ENCODE peak calls at places on chromosomes 11 and 22, in four cellular contexts. One of them, this sample, is unnamed.

GRCh38 chr22:20432244-20432686 is 5.4 kb downstream of the SCARF2 start:
- DNase-seq in Peyer's patch: peak; percentile 14
- DNase-seq in psoas muscle: peak; percentile 39
- DNase-seq in ovary: no peak
- DNase-seq in this sample: peak; percentile 56

GRCh38 chr22:48263431-48263765 is 1500.9 kb downstream of the TBC1D22A start:
- DNase-seq in Peyer's patch: no peak
- DNase-seq in psoas muscle: no peak
- DNase-seq in ovary: no peak
- DNase-seq in this sample: no peak

GRCh38 chr11:81345609-81346008 is 1388.1 kb downstream of the FAM181B start:
- DNase-seq in Peyer's patch: no peak
- DNase-seq in psoas muscle: no peak
- DNase-seq in ovary: no peak
- DNase-seq in this sample: no peak

GRCh38 chr11:11876458-11876857 is 34.7 kb downstream of the USP47 start:
- DNase-seq in Peyer's patch: no peak
- DNase-seq in psoas muscle: peak; percentile 24
- DNase-seq in ovary: no peak
- DNase-seq in this sample: no peak

GRCh38 chr11:69650081-69650831 is 9.3 kb downstream of the CCND1 start:
- DNase-seq in Peyer's patch: no peak
- DNase-seq in psoas muscle: peak; percentile 29
- DNase-seq in ovary: no peak
- DNase-seq in this sample: peak; percentile 61

GRCh38 chr22:39490135-39490798 is 11.8 kb upstream of the MIEF1 start:
- DNase-seq in Peyer's patch: peak; percentile 88
- DNase-seq in psoas muscle: peak; percentile 91
- DNase-seq in ovary: peak; percentile 68
- DNase-seq in this sample: peak; percentile 85

GRCh38 chr11:91164452-91164822 is 941.6 kb upstream of the CHORDC1 start:
- DNase-seq in Peyer's patch: no peak
- DNase-seq in psoas muscle: no peak
- DNase-seq in ovary: no peak
- DNase-seq in this sample: no peak

GRCh38 chr22:39092111-39092867 is 4.8 kb upstream of the APOBEC3H start:
- DNase-seq in Peyer's patch: no peak
- DNase-seq in psoas muscle: peak; percentile 23
- DNase-seq in ovary: no peak
- DNase-seq in this sample: no peak

GRCh38 chr11:6538456-6538855 is 41.4 kb downstream of the DNHD1 start:
- DNase-seq in Peyer's patch: no peak
- DNase-seq in psoas muscle: no peak
- DNase-seq in ovary: no peak
- DNase-seq in this sample: no peak

GRCh38 chr22:39712938-39713525 is 142.5 kb downstream of the CACNA1I start:
- DNase-seq in Peyer's patch: peak; percentile 56
- DNase-seq in psoas muscle: no peak
- DNase-seq in ovary: no peak
- DNase-seq in this sample: no peak

GRCh38 chr11:11845551-11845950 is 3.8 kb downstream of the USP47 start:
- DNase-seq in Peyer's patch: no peak
- DNase-seq in psoas muscle: no peak
- DNase-seq in ovary: no peak
- DNase-seq in this sample: no peak

GRCh38 chr22:32226236-32227119 is 21.6 kb upstream of the RFPL2 start:
- DNase-seq in Peyer's patch: no peak
- DNase-seq in psoas muscle: no peak
- DNase-seq in ovary: no peak
- DNase-seq in this sample: no peak

GRCh38 chr11:19966435-19966834 is 193.8 kb downstream of the DBX1 start:
- DNase-seq in Peyer's patch: no peak
- DNase-seq in psoas muscle: no peak
- DNase-seq in ovary: no peak
- DNase-seq in this sample: no peak

GRCh38 chr22:45510376-45511232 is 7.9 kb downstream of the FBLN1 start:
- DNase-seq in Peyer's patch: no peak
- DNase-seq in psoas muscle: peak; percentile 28
- DNase-seq in ovary: no peak
- DNase-seq in this sample: no peak

GRCh38 chr11:37770145-37770544 is 1172.1 kb upstream of the RAG2 start:
- DNase-seq in Peyer's patch: no peak
- DNase-seq in psoas muscle: no peak
- DNase-seq in ovary: no peak
- DNase-seq in this sample: no peak

GRCh38 chr11:10314199-10315072 is 9.6 kb downstream of the ADM start:
- DNase-seq in Peyer's patch: peak; percentile 57
- DNase-seq in psoas muscle: no peak
- DNase-seq in ovary: no peak
- DNase-seq in this sample: no peak

GRCh38 chr11:36600155-36600554 is 2.1 kb upstream of the RAG2 start:
- DNase-seq in Peyer's patch: no peak
- DNase-seq in psoas muscle: no peak
- DNase-seq in ovary: no peak
- DNase-seq in this sample: no peak

GRCh38 chr22:23503142-23503541 is 76.9 kb downstream of the IGLL1 start:
- DNase-seq in Peyer's patch: no peak
- DNase-seq in psoas muscle: peak; percentile 12
- DNase-seq in ovary: no peak
- DNase-seq in this sample: no peak

GRCh38 chr22:49853981-49854791 is 542 bp downstream of the ZBED4 start:
- DNase-seq in Peyer's patch: peak; percentile 67
- DNase-seq in psoas muscle: peak; percentile 61
- DNase-seq in ovary: no peak
- DNase-seq in this sample: no peak

GRCh38 chr11:73321342-73322110 is 13.4 kb downstream of the ARHGEF17 start:
- DNase-seq in Peyer's patch: peak; percentile 53
- DNase-seq in psoas muscle: peak; percentile 77
- DNase-seq in ovary: peak; percentile 70
- DNase-seq in this sample: peak; percentile 84

GRCh38 chr11:128492903-128493569 is 94.3 kb downstream of the ETS1 start:
- DNase-seq in Peyer's patch: no peak
- DNase-seq in psoas muscle: no peak
- DNase-seq in ovary: no peak
- DNase-seq in this sample: no peak

GRCh38 chr11:61917357-61918109 is at the start of gene RAB3IL1:
- DNase-seq in Peyer's patch: peak; percentile 67
- DNase-seq in psoas muscle: peak; percentile 82
- DNase-seq in ovary: peak; percentile 81
- DNase-seq in this sample: peak; percentile 87

GRCh38 chr11:11329062-11329806 is 23.8 kb downstream of the CSNK2A3 start:
- DNase-seq in Peyer's patch: no peak
- DNase-seq in psoas muscle: no peak
- DNase-seq in ovary: no peak
- DNase-seq in this sample: no peak

GRCh38 chr22:30920407-30920806 is 48.2 kb downstream of the MORC2 start:
- DNase-seq in Peyer's patch: peak; percentile 91
- DNase-seq in psoas muscle: peak; percentile 87
- DNase-seq in ovary: peak; percentile 84
- DNase-seq in this sample: peak; percentile 87

GRCh38 chr11:1785749-1786261 is 22.1 kb upstream of the CTSD start:
- DNase-seq in Peyer's patch: peak; percentile 52
- DNase-seq in psoas muscle: no peak
- DNase-seq in ovary: no peak
- DNase-seq in this sample: no peak

GRCh38 chr11:66339686-66340483 is 3.7 kb upstream of the RIN1 start:
- DNase-seq in Peyer's patch: no peak
- DNase-seq in psoas muscle: peak; percentile 30
- DNase-seq in ovary: no peak
- DNase-seq in this sample: peak; percentile 55

GRCh38 chr11:19080579-19080993 is 20.1 kb upstream of the MRGPRX2 start:
- DNase-seq in Peyer's patch: no peak
- DNase-seq in psoas muscle: no peak
- DNase-seq in ovary: no peak
- DNase-seq in this sample: no peak

GRCh38 chr11:121435796-121436511 is 16.2 kb upstream of the SORL1 start:
- DNase-seq in Peyer's patch: no peak
- DNase-seq in psoas muscle: no peak
- DNase-seq in ovary: no peak
- DNase-seq in this sample: no peak

GRCh38 chr22:19717691-19718254 is 3.5 kb downstream of the SEPTIN5 start:
- DNase-seq in Peyer's patch: peak; percentile 84
- DNase-seq in psoas muscle: peak; percentile 88
- DNase-seq in ovary: peak; percentile 81
- DNase-seq in this sample: peak; percentile 86

GRCh38 chr11:65780770-65781151 is at the start of gene AP5B1:
- DNase-seq in Peyer's patch: peak; percentile 87
- DNase-seq in psoas muscle: peak; percentile 80
- DNase-seq in ovary: peak; percentile 60
- DNase-seq in this sample: peak; percentile 76

GRCh38 chr11:46353706-46354105 is 6.4 kb downstream of the DGKZ start:
- DNase-seq in Peyer's patch: no peak
- DNase-seq in psoas muscle: no peak
- DNase-seq in ovary: no peak
- DNase-seq in this sample: no peak

GRCh38 chr11:122853971-122854446 is 15.7 kb downstream of the CRTAM start:
- DNase-seq in Peyer's patch: peak; percentile 67
- DNase-seq in psoas muscle: no peak
- DNase-seq in ovary: peak; percentile 67
- DNase-seq in this sample: no peak

GRCh38 chr11:8839957-8840945 is 70.7 kb upstream of the AKIP1 start:
- DNase-seq in Peyer's patch: peak; percentile 51
- DNase-seq in psoas muscle: no peak
- DNase-seq in ovary: no peak
- DNase-seq in this sample: peak; percentile 56

GRCh38 chr11:8834379-8834778 is 76.6 kb upstream of the AKIP1 start:
- DNase-seq in Peyer's patch: no peak
- DNase-seq in psoas muscle: no peak
- DNase-seq in ovary: no peak
- DNase-seq in this sample: no peak

GRCh38 chr11:8839306-8839956 is 71.6 kb upstream of the AKIP1 start:
- DNase-seq in Peyer's patch: no peak
- DNase-seq in psoas muscle: no peak
- DNase-seq in ovary: no peak
- DNase-seq in this sample: no peak

GRCh38 chr11:8841899-8842298 is 69.1 kb upstream of the AKIP1 start:
- DNase-seq in Peyer's patch: no peak
- DNase-seq in psoas muscle: no peak
- DNase-seq in ovary: no peak
- DNase-seq in this sample: no peak

DNA sequence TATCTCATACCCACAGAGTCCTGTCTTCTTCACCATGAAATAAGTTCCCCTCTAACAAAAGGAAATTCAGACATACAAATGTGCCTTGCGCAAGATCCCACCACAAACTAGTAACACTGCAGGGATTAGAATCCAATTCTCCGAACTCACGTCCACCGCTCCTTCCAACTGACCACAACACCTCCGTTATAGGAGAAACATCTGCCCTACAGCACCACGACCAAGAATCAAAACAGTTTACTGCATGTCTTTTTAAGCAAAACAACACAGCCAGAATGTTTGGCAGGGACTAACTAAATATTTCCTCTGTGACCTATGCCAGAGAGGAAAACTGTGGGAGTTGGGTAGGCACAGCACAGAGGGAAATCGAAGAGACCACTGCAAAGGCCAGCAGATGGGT is 72.7 kb upstream of the AKIP1 start:
- DNase-seq in Peyer's patch: no peak
- DNase-seq in psoas muscle: no peak
- DNase-seq in ovary: no peak
- DNase-seq in this sample: peak; percentile 46
- H3K27ac ChIP-seq in Peyer's patch: peak overlapping the region; percentile 56
- H3K27ac ChIP-seq in psoas muscle: no peak overlapping the region
- H3K27ac ChIP-seq in ovary: no peak overlapping the region
- H3K27ac ChIP-seq in this sample: peak overlapping the region; percentile 22

GRCh38 chr11:83299681-83300080 is 13.5 kb upstream of the CCDC90B start:
- DNase-seq in Peyer's patch: no peak
- DNase-seq in psoas muscle: no peak
- DNase-seq in ovary: no peak
- DNase-seq in this sample: no peak
- H3K27ac ChIP-seq in Peyer's patch: no peak overlapping the region
- H3K27ac ChIP-seq in psoas muscle: no peak overlapping the region
- H3K27ac ChIP-seq in ovary: no peak overlapping the region
- H3K27ac ChIP-seq in this sample: no peak overlapping the region

DNA sequence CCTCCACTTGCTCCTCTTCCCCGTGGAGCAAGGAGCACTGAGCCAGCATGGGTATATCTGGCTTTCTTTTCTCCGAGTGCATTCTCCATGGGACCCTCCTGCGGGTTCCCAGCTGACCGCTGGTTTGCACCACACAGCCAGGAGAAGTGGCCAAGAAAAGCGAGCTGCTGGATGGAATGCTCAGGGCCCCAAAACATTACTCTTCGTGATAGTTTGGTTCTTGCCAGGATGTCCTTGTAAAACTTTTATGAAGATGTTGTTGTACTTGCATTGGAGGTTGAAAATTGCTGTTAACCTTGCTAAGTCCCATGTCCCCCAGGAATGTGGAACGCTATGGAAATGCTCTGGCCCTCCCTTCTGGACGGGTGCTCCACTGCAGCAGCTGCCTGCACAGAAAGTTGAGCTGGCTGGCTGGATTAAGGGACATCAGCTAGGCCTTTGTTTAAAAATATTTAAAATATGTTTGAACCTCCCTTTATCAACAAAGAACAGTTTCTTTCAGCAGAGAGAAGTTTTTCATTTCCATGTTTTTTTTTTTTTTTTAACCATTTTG is 68.7 kb downstream of the ZNRF3 start:
- DNase-seq in Peyer's patch: no peak
- DNase-seq in psoas muscle: no peak
- DNase-seq in ovary: peak; percentile 24
- DNase-seq in this sample: peak; percentile 82
- H3K27ac ChIP-seq in Peyer's patch: no peak overlapping the region
- H3K27ac ChIP-seq in psoas muscle: peak overlapping the region; percentile 44
- H3K27ac ChIP-seq in ovary: peak overlapping the region; percentile 5
- H3K27ac ChIP-seq in this sample: peak overlapping the region; percentile 68

DNA sequence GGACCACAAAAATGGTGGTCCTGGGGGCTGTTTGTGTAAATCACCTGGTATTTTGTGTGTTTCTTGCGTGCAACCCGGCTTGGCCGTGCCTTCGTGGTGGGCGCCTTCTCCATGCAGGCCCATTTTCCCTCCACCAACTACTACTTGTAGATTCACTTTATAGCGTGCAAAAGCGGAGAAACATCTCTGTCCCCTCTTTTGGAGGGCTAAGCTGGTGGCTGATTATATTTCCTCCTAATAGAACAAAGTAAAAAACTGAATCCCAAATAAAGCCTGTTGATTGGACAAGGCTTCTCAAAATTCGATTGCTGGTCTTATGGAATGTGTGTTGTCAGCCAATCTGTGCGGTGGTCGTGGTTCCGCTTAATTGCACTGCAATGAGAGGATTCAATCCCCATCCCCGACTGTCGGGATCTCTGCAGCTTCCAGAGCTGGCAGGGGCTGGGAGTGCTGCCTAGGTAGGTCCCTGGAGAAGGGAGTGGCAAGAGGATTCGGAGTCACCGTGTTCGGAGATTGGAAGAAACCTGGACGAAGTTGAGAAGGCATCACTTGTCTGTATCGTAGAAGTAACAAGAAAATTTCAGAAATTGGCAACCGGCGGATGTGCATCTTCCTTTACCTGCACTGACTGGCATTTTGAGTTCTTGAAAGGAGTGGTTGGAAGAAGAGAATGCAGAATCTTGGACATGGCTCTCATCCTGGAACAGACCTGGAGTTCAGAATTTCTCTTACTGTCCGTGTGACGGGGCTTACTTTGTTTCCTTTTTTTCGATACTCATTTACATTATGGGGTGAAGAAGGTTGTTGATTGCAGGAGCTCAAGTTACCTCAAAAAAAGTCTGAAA is 1.1 kb downstream of the HMGXB4 start:
- DNase-seq in Peyer's patch: no peak
- DNase-seq in psoas muscle: no peak
- DNase-seq in ovary: no peak
- DNase-seq in this sample: no peak
- H3K27ac ChIP-seq in Peyer's patch: peak overlapping the region; percentile 94
- H3K27ac ChIP-seq in psoas muscle: peak overlapping the region; percentile 97
- H3K27ac ChIP-seq in ovary: peak overlapping the region; percentile 100
- H3K27ac ChIP-seq in this sample: peak overlapping the region; percentile 97

GRCh38 chr11:116537121-116537520 is 235.7 kb downstream of the BUD13 start:
- DNase-seq in Peyer's patch: peak; percentile 1
- DNase-seq in psoas muscle: no peak
- DNase-seq in ovary: no peak
- DNase-seq in this sample: peak; percentile 35
- H3K27ac ChIP-seq in Peyer's patch: no peak overlapping the region
- H3K27ac ChIP-seq in psoas muscle: no peak overlapping the region
- H3K27ac ChIP-seq in ovary: no peak overlapping the region
- H3K27ac ChIP-seq in this sample: no peak overlapping the region